ENCODE peak calls at places on chromosomes 16 and 17, in five cellular contexts. One of them, this sample, is unnamed.

GRCh38 chr17:50973557-50974494 is 107.7 kb upstream of the TOB1 start:
- DNase-seq in H1: no peak
- DNase-seq in H9: no peak
- DNase-seq in IMR-90: no peak
- DNase-seq in neuronal stem cell: no peak
- DNase-seq in this sample: no peak

GRCh38 chr16:84497836-84498610 is 6.4 kb downstream of the MEAK7 start:
- DNase-seq in neuronal stem cell: no peak
- DNase-seq in IMR-90: no peak
- DNase-seq in H1: no peak
- DNase-seq in H9: peak
- DNase-seq in this sample: no peak

GRCh38 chr17:10610821-10611323 is 46.2 kb downstream of the MYH3 start:
- DNase-seq in H9: no peak
- DNase-seq in H1: no peak
- DNase-seq in IMR-90: no peak
- DNase-seq in neuronal stem cell: no peak
- DNase-seq in this sample: no peak

GRCh38 chr16:8127096-8127495 is 463.2 kb downstream of the TMEM114 start:
- DNase-seq in IMR-90: no peak
- DNase-seq in H9: no peak
- DNase-seq in H1: no peak
- DNase-seq in neuronal stem cell: no peak
- DNase-seq in this sample: no peak

GRCh38 chr17:43832168-43832975 is 574 bp downstream of the MPP3 start:
- DNase-seq in neuronal stem cell: no peak
- DNase-seq in H1: no peak
- DNase-seq in IMR-90: peak
- DNase-seq in H9: no peak
- DNase-seq in this sample: peak

GRCh38 chr16:78118469-78119025 is 19.1 kb downstream of the WWOX start:
- DNase-seq in H9: no peak
- DNase-seq in IMR-90: no peak
- DNase-seq in neuronal stem cell: no peak
- DNase-seq in H1: no peak
- DNase-seq in this sample: no peak

GRCh38 chr17:79997004-79997673 is 38.5 kb downstream of the TBC1D16 start:
- DNase-seq in H9: no peak
- DNase-seq in IMR-90: no peak
- DNase-seq in neuronal stem cell: no peak
- DNase-seq in H1: no peak
- DNase-seq in this sample: peak

GRCh38 chr17:40526668-40527067 is 25.2 kb upstream of the TNS4 start:
- DNase-seq in neuronal stem cell: no peak
- DNase-seq in H9: no peak
- DNase-seq in IMR-90: no peak
- DNase-seq in H1: no peak
- DNase-seq in this sample: no peak

GRCh38 chr17:73068322-73069153 is 23.9 kb downstream of the SLC39A11 start:
- DNase-seq in H9: no peak
- DNase-seq in neuronal stem cell: no peak
- DNase-seq in IMR-90: peak
- DNase-seq in H1: no peak
- DNase-seq in this sample: peak

GRCh38 chr17:66021757-66022156 is 170.2 kb downstream of the CEP112 start:
- DNase-seq in neuronal stem cell: no peak
- DNase-seq in H9: peak
- DNase-seq in H1: no peak
- DNase-seq in IMR-90: no peak
- DNase-seq in this sample: no peak

GRCh38 chr17:69350911-69351310 is 24.0 kb upstream of the ABCA5 start:
- DNase-seq in neuronal stem cell: no peak
- DNase-seq in H1: no peak
- DNase-seq in IMR-90: no peak
- DNase-seq in H9: no peak
- DNase-seq in this sample: no peak

GRCh38 chr16:10172848-10173655 is 9.2 kb downstream of the GRIN2A start:
- DNase-seq in IMR-90: no peak
- DNase-seq in neuronal stem cell: no peak
- DNase-seq in H1: no peak
- DNase-seq in H9: no peak
- DNase-seq in this sample: no peak

GRCh38 chr16:4342866-4343744 is 8.0 kb downstream of the PAM16 start:
- DNase-seq in H9: no peak
- DNase-seq in H1: no peak
- DNase-seq in neuronal stem cell: no peak
- DNase-seq in IMR-90: no peak
- DNase-seq in this sample: no peak

GRCh38 chr17:82305727-82306300 is 11.6 kb downstream of the CD7 start:
- DNase-seq in H1: no peak
- DNase-seq in neuronal stem cell: no peak
- DNase-seq in H9: no peak
- DNase-seq in IMR-90: no peak
- DNase-seq in this sample: no peak

GRCh38 chr16:2858245-2859025 is 465 bp upstream of the PRSS22 start:
- DNase-seq in IMR-90: no peak
- DNase-seq in H9: peak
- DNase-seq in neuronal stem cell: no peak
- DNase-seq in H1: no peak
- DNase-seq in this sample: peak

GRCh38 chr16:84082110-84082509 is 34.6 kb downstream of the MBTPS1 start:
- DNase-seq in H1: no peak
- DNase-seq in neuronal stem cell: no peak
- DNase-seq in IMR-90: no peak
- DNase-seq in H9: peak
- DNase-seq in this sample: no peak

GRCh38 chr16:77943770-77944169 is 78.6 kb upstream of the CLEC3A start:
- DNase-seq in H1: no peak
- DNase-seq in IMR-90: no peak
- DNase-seq in neuronal stem cell: no peak
- DNase-seq in H9: no peak
- DNase-seq in this sample: no peak

GRCh38 chr17:71320009-71320796 is 800.6 kb upstream of the SOX9 start:
- DNase-seq in IMR-90: no peak
- DNase-seq in H1: no peak
- DNase-seq in H9: no peak
- DNase-seq in neuronal stem cell: no peak
- DNase-seq in this sample: no peak

GRCh38 chr17:67365762-67366192 is 600 bp downstream of the PSMD12 start:
- DNase-seq in neuronal stem cell: no peak
- DNase-seq in H1: no peak
- DNase-seq in H9: no peak
- DNase-seq in IMR-90: peak
- DNase-seq in this sample: peak

GRCh38 chr17:36092228-36092627 is 2.3 kb upstream of the CCL3 start:
- DNase-seq in H1: no peak
- DNase-seq in IMR-90: no peak
- DNase-seq in H9: peak
- DNase-seq in neuronal stem cell: no peak
- DNase-seq in this sample: no peak

GRCh38 chr16:719815-720506 is 985 bp upstream of the ANTKMT start:
- DNase-seq in IMR-90: no peak
- DNase-seq in H1: no peak
- DNase-seq in neuronal stem cell: no peak
- DNase-seq in H9: no peak
- DNase-seq in this sample: no peak

GRCh38 chr16:88842806-88843205 is 13.9 kb downstream of the GALNS start:
- DNase-seq in IMR-90: no peak
- DNase-seq in H9: no peak
- DNase-seq in H1: no peak
- DNase-seq in neuronal stem cell: no peak
- DNase-seq in this sample: no peak

GRCh38 chr16:13529193-13529982 is 390.6 kb upstream of the ERCC4 start:
- DNase-seq in neuronal stem cell: no peak
- DNase-seq in H1: no peak
- DNase-seq in H9: no peak
- DNase-seq in IMR-90: no peak
- DNase-seq in this sample: no peak

GRCh38 chr17:41975099-41976083 is 8.8 kb downstream of the CNP start:
- DNase-seq in H9: no peak
- DNase-seq in neuronal stem cell: no peak
- DNase-seq in IMR-90: peak
- DNase-seq in H1: no peak
- DNase-seq in this sample: no peak

GRCh38 chr17:71287246-71287828 is 833.5 kb upstream of the SOX9 start:
- DNase-seq in H1: no peak
- DNase-seq in IMR-90: no peak
- DNase-seq in neuronal stem cell: no peak
- DNase-seq in H9: peak
- DNase-seq in this sample: no peak

GRCh38 chr16:8963010-8963824 is 489 bp downstream of the USP7 start:
- DNase-seq in H1: no peak
- DNase-seq in H9: no peak
- DNase-seq in neuronal stem cell: no peak
- DNase-seq in IMR-90: no peak
- DNase-seq in this sample: no peak

GRCh38 chr17:35265071-35265470 is 22.2 kb downstream of the SLFN5 start:
- DNase-seq in H9: no peak
- DNase-seq in H1: no peak
- DNase-seq in IMR-90: no peak
- DNase-seq in neuronal stem cell: no peak
- DNase-seq in this sample: no peak

GRCh38 chr16:81873843-81874752 is 95.0 kb downstream of the PLCG2 start:
- DNase-seq in H1: no peak
- DNase-seq in H9: peak
- DNase-seq in neuronal stem cell: peak
- DNase-seq in IMR-90: peak
- DNase-seq in this sample: peak

GRCh38 chr17:40510328-40510648 is 8.9 kb upstream of the TNS4 start:
- DNase-seq in H9: no peak
- DNase-seq in H1: no peak
- DNase-seq in IMR-90: peak
- DNase-seq in neuronal stem cell: no peak
- DNase-seq in this sample: peak

GRCh38 chr16:1393613-1394176 is 20.8 kb downstream of the UNKL start:
- DNase-seq in IMR-90: no peak
- DNase-seq in H1: no peak
- DNase-seq in H9: no peak
- DNase-seq in neuronal stem cell: no peak
- DNase-seq in this sample: no peak

GRCh38 chr17:31842416-31843381 is 16.3 kb downstream of the COPRS start:
- DNase-seq in neuronal stem cell: peak
- DNase-seq in H9: peak
- DNase-seq in H1: peak
- DNase-seq in IMR-90: peak
- DNase-seq in this sample: peak

GRCh38 chr16:3509470-3509928 is 8.7 kb downstream of the CLUAP1 start:
- DNase-seq in H1: no peak
- DNase-seq in H9: peak
- DNase-seq in neuronal stem cell: no peak
- DNase-seq in IMR-90: no peak
- DNase-seq in this sample: no peak

DNA sequence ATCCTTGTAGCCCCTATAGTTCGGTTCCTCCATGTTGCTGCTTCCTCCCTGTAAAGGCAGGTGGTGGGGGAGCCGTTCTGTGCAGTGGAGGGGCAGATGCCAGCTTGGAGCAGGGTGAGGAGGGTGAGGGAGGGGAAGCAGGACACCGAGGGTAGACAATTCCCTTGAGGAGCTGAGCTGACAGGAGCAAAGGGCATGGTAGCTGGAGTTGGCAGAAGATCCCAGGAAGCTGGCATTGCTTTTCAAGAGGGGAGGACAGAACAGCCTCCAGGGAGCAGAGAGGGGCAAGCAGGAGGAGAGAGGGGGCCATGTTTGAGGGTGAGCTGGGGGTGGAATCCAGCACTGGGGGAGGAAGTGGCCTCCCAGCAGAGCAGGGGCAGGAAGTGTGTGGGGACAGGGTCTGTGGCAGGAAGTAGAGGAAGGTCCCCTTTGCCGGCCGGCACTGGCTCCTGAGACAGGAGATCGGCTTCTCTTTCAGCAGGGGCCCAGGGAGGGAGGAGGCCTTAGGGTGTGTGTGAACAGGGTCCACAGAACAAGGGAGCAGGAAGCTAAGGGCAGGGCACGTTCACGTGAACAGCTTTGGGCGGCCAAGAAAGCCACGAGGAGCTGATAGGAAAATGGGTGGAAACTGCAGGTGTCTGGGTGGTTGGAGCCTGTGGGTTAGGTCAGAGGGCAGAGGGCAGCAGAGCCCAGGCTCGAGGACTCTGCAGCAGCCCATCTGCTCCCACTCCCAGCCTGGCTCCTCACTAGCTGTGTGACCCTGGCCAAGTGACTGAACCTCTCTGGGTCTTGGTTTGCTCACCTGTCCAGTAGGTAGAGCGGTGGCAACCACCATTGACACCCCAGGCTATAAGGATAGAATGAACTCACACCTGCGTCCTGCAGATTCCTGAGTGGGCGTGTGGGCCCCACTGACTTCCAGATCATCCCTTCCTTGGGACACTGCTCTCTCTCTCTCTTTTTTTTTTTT is 17.5 kb upstream of the SPNS2 start:
- DNase-seq in neuronal stem cell: no peak
- DNase-seq in H1: no peak
- DNase-seq in IMR-90: no peak
- DNase-seq in H9: no peak
- DNase-seq in this sample: no peak
- H3K4ac ChIP-seq in neuronal stem cell: no peak
- H3K4ac ChIP-seq in H1: no peak
- H3K4ac ChIP-seq in IMR-90: no peak
- H3K4ac ChIP-seq in H9: no peak
- H3K4ac ChIP-seq in this sample: peak

GRCh38 chr17:76709077-76709950 is 1.5 kb downstream of the MXRA7 start:
- DNase-seq in neuronal stem cell: peak
- DNase-seq in H9: peak
- DNase-seq in H1: no peak
- DNase-seq in IMR-90: peak
- DNase-seq in this sample: peak
- H2AFZ ChIP-seq in neuronal stem cell: peak
- H2AFZ ChIP-seq in H9: no peak
- H2AFZ ChIP-seq in H1: no peak
- H2AFZ ChIP-seq in IMR-90: peak
- H2AFZ ChIP-seq in this sample: no peak

GRCh38 chr17:28743243-28744103 is at the start of gene TRAF4:
- DNase-seq in H9: peak
- DNase-seq in IMR-90: peak
- DNase-seq in H1: no peak
- DNase-seq in neuronal stem cell: peak
- DNase-seq in this sample: peak
- H3K14ac ChIP-seq in H9: peak
- H3K14ac ChIP-seq in IMR-90: peak
- H3K14ac ChIP-seq in H1: no peak
- H3K14ac ChIP-seq in neuronal stem cell: peak
- H3K14ac ChIP-seq in this sample: peak

GRCh38 chr16:86353934-86354333 is 156.4 kb upstream of the FOXF1 start:
- DNase-seq in H9: no peak
- DNase-seq in IMR-90: no peak
- DNase-seq in H1: no peak
- DNase-seq in neuronal stem cell: no peak
- DNase-seq in this sample: no peak

GRCh38 chr16:86353185-86353584 is 157.1 kb upstream of the FOXF1 start:
- DNase-seq in H1: no peak
- DNase-seq in neuronal stem cell: no peak
- DNase-seq in H9: no peak
- DNase-seq in IMR-90: peak
- DNase-seq in this sample: no peak

GRCh38 chr16:86350289-86350688 is 160.0 kb upstream of the FOXF1 start:
- DNase-seq in H1: no peak
- DNase-seq in IMR-90: no peak
- DNase-seq in H9: no peak
- DNase-seq in neuronal stem cell: no peak
- DNase-seq in this sample: no peak

GRCh38 chr16:86349338-86349900 is 160.9 kb upstream of the FOXF1 start:
- DNase-seq in neuronal stem cell: no peak
- DNase-seq in IMR-90: no peak
- DNase-seq in H9: no peak
- DNase-seq in H1: no peak
- DNase-seq in this sample: no peak

GRCh38 chr16:86351041-86351784 is 159.1 kb upstream of the FOXF1 start:
- DNase-seq in IMR-90: no peak
- DNase-seq in H9: no peak
- DNase-seq in neuronal stem cell: no peak
- DNase-seq in H1: no peak
- DNase-seq in this sample: no peak
- H3K4ac ChIP-seq in IMR-90: peak
- H3K4ac ChIP-seq in H9: no peak
- H3K4ac ChIP-seq in neuronal stem cell: no peak
- H3K4ac ChIP-seq in H1: no peak
- H3K4ac ChIP-seq in this sample: no peak